ENCODE peak calls at places on chromosome 13, in ten cellular contexts. H, T, C, Y, I, E, A, B, Q and U are unnamed samples. For H3K27me3, the result is how much of the 10 kb centered on the place peaks cover.

GRCh38 chr13:47216176-47216822 is 319.4 kb upstream of the HTR2A start:
- DNase-seq in H (no peak), T (peak), C (no peak), Y (peak), I (no peak), E (no peak), A (no peak), B (no peak), Q (no peak), U (no peak)

GRCh38 chr13:37085656-37086055 is 19.8 kb downstream of the CSNK1A1L start:
- DNase-seq in H (no peak), T (no peak), C (no peak), Y (no peak), I (no peak), E (no peak), A (no peak), B (no peak), Q (peak), U (no peak)

GRCh38 chr13:48585456-48585840 is 52.6 kb upstream of the RCBTB2 start:
- DNase-seq in H (no peak), T (peak), C (no peak), Y (no peak), I (peak), E (peak), A (no peak), B (peak), Q (peak), U (no peak)

GRCh38 chr13:83943530-83944279 is 61.4 kb upstream of the SLITRK1 start:
- DNase-seq in H (no peak), T (peak), C (no peak), Y (no peak), I (peak), E (no peak), A (no peak), B (no peak), Q (peak), U (no peak)

GRCh38 chr13:98965325-98965724 is 12.5 kb downstream of the DOCK9 start:
- DNase-seq in H (no peak), T (no peak), C (no peak), Y (no peak), I (no peak), E (no peak), A (no peak), B (no peak), Q (no peak), U (no peak)

GRCh38 chr13:67390462-67391093 is 160.4 kb upstream of the PCDH9 start:
- DNase-seq in H (no peak), T (no peak), C (no peak), Y (no peak), I (no peak), E (no peak), A (no peak), B (no peak), Q (peak), U (no peak)

GRCh38 chr13:101424381-101425155 is 8.3 kb upstream of the NALCN start:
- DNase-seq in H (no peak), T (peak), C (no peak), Y (peak), I (peak), E (no peak), A (no peak), B (no peak), Q (peak), U (no peak)

GRCh38 chr13:40158218-40158617 is 502.8 kb downstream of the COG6 start:
- DNase-seq in H (no peak), T (peak), C (no peak), Y (no peak), I (peak), E (no peak), A (no peak), B (no peak), Q (no peak), U (no peak)

GRCh38 chr13:86510792-86511191 is 711.6 kb upstream of the SLITRK6 start:
- DNase-seq in H (no peak), T (no peak), C (no peak), Y (no peak), I (no peak), E (no peak), A (no peak), B (no peak), Q (no peak), U (no peak)

GRCh38 chr13:95708390-95708774 is 31.4 kb downstream of the DNAJC3 start:
- DNase-seq in H (no peak), T (no peak), C (no peak), Y (no peak), I (no peak), E (no peak), A (no peak), B (no peak), Q (no peak), U (no peak)

GRCh38 chr13:112254900-112255299 is 121.3 kb upstream of the SPACA7 start:
- DNase-seq in H (no peak), T (no peak), C (no peak), Y (no peak), I (no peak), E (no peak), A (no peak), B (no peak), Q (no peak), U (no peak)

GRCh38 chr13:94063096-94063495 is 416.4 kb downstream of the DCT start:
- DNase-seq in H (no peak), T (no peak), C (no peak), Y (peak), I (no peak), E (no peak), A (no peak), B (no peak), Q (peak), U (no peak)

GRCh38 chr13:30140973-30141372 is 166.4 kb downstream of the KATNAL1 start:
- DNase-seq in H (no peak), T (no peak), C (peak), Y (no peak), I (no peak), E (no peak), A (no peak), B (no peak), Q (no peak), U (no peak)

GRCh38 chr13:112718318-112718717 is 28.5 kb downstream of the ATP11A start:
- DNase-seq in H (no peak), T (no peak), C (no peak), Y (no peak), I (no peak), E (no peak), A (no peak), B (no peak), Q (no peak), U (no peak)

GRCh38 chr13:20721454-20722357 is 18.2 kb downstream of the IL17D start:
- DNase-seq in H (no peak), T (peak), C (no peak), Y (peak), I (peak), E (no peak), A (peak), B (peak), Q (peak), U (peak)

DNA sequence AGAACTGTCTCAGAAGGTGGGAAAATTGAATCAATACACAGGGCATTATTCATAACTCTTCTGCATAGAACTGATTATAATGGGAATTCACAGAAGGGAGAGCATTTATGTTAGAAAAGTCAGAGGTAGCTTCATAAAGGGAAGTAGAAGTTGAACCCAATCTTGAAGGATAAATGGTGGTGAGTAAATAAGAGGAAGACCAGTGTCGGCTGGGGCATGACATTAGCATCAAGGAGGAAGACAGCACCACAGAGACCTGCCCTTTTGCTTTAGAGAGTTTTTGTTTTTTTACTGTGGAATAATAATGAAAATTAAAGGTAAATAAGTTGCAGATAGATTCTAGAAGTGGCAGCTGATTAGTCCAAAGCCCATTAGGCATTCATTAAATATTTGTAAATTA is 21.9 kb downstream of the CDC16 start:
- DNase-seq in H (no peak), T (no peak), C (no peak), Y (no peak), I (no peak), E (no peak), A (no peak), B (no peak), Q (no peak), U (no peak)
- H3K4me3 ChIP-seq in H (no peak), T (no peak), C (no peak), Y (no peak), I (no peak), E (no peak), A (no peak), B (no peak), Q (no peak), U (no peak)

GRCh38 chr13:33865945-33866344 is 48.0 kb downstream of the RFC3 start:
- DNase-seq in H (no peak), T (no peak), C (no peak), Y (no peak), I (no peak), E (no peak), A (no peak), B (no peak), Q (no peak), U (no peak)

GRCh38 chr13:33869005-33869404 is 51.1 kb downstream of the RFC3 start:
- DNase-seq in H (no peak), T (no peak), C (no peak), Y (no peak), I (no peak), E (no peak), A (no peak), B (no peak), Q (no peak), U (no peak)

GRCh38 chr13:33870046-33870668 is 52.2 kb downstream of the RFC3 start:
- DNase-seq in H (peak), T (no peak), C (no peak), Y (no peak), I (peak), E (no peak), A (no peak), B (no peak), Q (no peak), U (no peak)

GRCh38 chr13:33868343-33868994 is 50.5 kb downstream of the RFC3 start:
- DNase-seq in H (no peak), T (no peak), C (no peak), Y (no peak), I (no peak), E (no peak), A (no peak), B (no peak), Q (no peak), U (no peak)

GRCh38 chr13:33867472-33867871 is 49.5 kb downstream of the RFC3 start:
- DNase-seq in H (no peak), T (no peak), C (no peak), Y (no peak), I (no peak), E (no peak), A (no peak), B (no peak), Q (no peak), U (no peak)
- TF ChIP-seq CTCF in H (no peak), T (peak), C (peak), Y (peak), I (no peak), E (no peak), A (no peak), B (no peak), Q (peak), U (peak)

GRCh38 chr13:27985600-27985999 is 2.9 kb downstream of the URAD start:
- DNase-seq in H (no peak), T (no peak), C (no peak), Y (no peak), I (no peak), E (no peak), A (no peak), B (no peak), Q (no peak), U (no peak)
- H3K27me3 ChIP-seq in H (under half), T (under half), C (under half), Y (under half), I (under half), E (under half), A (under half), B (under half), Q (under half), U (half or more)

DNA sequence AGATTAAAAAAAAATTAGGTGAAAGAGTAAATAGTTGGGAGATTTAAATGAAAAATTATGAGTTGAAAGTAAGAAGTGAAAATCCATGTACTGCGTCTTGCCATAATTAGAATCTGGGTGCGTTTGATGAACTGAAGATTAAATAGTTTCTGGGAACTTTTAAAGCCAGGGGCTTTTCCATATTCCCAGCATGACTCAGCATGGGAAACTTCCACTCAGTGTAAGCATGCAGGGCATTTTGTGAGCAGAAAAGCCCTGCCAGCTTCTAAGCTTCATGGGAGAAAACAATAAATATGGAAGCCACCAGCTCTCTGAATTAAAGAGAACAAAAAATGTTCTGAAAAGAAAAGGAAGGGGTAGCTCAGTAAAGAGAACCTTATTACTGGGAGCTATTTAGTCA is 62.0 kb upstream of the EDNRB start:
- DNase-seq in H (no peak), T (peak), C (no peak), Y (peak), I (no peak), E (no peak), A (no peak), B (no peak), Q (peak), U (no peak)
- H3K4me3 ChIP-seq in H (no peak), T (no peak), C (no peak), Y (no peak), I (no peak), E (no peak), A (no peak), B (no peak), Q (no peak), U (no peak)

DNA sequence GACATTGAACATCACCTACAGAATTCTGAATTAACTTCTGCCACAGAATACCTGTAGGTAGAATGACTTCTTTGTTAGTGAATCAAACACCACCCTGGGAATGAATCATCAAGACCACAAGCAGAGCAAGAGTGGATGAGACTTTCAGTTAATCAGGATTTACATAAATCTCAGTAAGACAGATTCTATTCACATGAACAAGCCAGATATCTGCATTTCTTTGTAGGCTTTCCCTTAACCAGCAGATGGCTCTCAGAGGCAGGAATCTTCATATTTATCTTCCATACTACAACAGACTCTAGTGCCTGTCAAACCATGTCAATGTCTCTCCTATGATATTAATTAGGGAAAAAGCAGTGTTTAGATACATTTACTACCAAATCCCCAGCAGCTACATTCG is 412.1 kb downstream of the KLF12 start:
- DNase-seq in H (no peak), T (peak), C (no peak), Y (peak), I (no peak), E (no peak), A (no peak), B (no peak), Q (peak), U (no peak)
- TF ChIP-seq CTCF in H (no peak), T (peak), C (peak), Y (peak), I (no peak), E (no peak), A (no peak), B (no peak), Q (no peak), U (no peak)

DNA sequence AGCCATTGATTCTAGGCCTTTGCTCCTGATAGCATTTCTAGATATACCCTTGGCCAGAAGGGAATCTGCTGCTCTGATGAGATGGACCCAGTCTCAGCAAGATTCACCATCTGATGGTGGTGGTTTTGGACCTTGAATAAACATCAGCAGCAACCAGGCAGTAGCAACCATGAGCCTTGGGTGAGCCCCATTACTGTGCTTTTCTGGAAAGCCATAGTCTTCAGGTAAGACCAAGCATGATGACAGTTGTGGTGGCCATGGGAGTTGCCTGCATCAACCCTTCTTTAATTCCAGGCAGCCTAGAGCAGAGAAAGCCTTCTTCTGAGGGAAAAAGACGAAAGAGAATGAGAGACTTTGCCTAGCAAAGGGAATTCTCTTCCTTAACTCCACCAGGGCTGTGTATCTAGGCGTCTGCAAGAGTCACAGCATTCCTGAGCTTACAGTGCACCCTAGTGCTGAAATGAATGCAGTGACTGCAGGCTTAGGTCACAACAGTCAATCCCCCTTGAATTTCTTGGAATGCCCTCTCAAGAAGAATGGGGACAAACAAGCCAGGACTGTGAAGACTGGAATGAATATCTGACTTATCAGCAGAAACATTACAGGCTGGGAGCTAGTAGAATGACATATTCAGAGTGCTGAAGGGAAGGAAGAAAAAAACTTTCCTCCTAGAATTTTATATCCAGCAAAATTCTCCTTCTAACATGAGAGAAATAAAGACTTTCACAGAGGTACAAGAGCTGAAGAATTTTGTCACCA is 942.4 kb upstream of the PCDH20 start:
- DNase-seq in H (no peak), T (peak), C (no peak), Y (peak), I (peak), E (no peak), A (no peak), B (no peak), Q (peak), U (no peak)
- H3K27me3 ChIP-seq in H (under half), T (under half), C (under half), Y (under half), I (under half), E (under half), A (under half), B (under half), Q (under half), U (under half)

DNA sequence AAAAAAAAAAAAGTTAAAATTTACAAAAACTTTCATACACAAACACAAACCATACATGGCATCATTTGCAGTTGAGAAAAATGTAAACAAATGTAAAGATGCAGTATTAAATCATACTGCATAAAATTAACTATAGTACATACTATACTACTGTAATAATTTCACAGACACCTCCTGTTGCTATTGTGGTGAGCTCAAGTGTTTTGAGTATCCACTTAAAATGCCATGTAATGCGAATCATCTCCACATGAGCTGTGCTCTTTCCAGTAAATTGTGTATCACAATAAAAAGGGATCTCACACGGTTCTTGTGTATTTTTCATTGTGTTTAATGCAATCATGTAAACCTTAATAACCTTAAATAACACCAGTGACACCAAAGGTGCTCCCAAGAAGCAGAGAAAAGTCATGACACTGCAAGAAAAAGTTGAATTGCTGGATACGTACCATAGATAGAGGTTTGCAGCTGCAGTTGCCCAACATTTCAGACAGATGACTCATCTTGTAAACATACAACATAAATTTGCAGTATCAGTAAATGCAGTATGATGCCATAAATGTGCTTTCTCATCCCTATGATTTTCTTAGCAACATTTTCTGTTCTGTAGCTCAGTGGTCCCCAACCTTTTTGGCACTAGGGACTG is 166.6 kb downstream of the RAP2A start:
- DNase-seq in H (no peak), T (peak), C (no peak), Y (peak), I (no peak), E (no peak), A (no peak), B (no peak), Q (peak), U (no peak)
- H3K4me3 ChIP-seq in H (no peak), T (no peak), C (no peak), Y (no peak), I (no peak), E (no peak), A (no peak), B (no peak), Q (no peak), U (no peak)